ENCODE peak calls at places on chromosomes 5 and 9, in eight cellular contexts. One of them, this sample, is unnamed.
A peak's percentile ranks its signal among the peaks of the same experiment; 100 is the strongest.

GRCh38 chr9:135296783-135297715 is 182.5 kb upstream of the PPP1R26 start:
- DNase-seq in central memory CD4-positive, alpha-beta T cell: no peak
- DNase-seq in stimulated activated CD8-positive, alpha-beta memory T cell treated with anti-CD3 and anti-CD28 coated beads, Interleukin-7, amount 100 ng/mL, for 1 hour: no peak
- DNase-seq in bronchial epithelial cell: no peak
- DNase-seq in hypothalamus: no peak
- DNase-seq in activated CD8-positive, alpha-beta memory T cell treated with anti-CD3 and anti-CD28 coated beads, Interleukin-2, amount 50 U/mL, for 4 hours: no peak
- DNase-seq in Caki2: no peak
- DNase-seq in HuH-7: no peak
- DNase-seq in this sample: no peak

GRCh38 chr5:169954786-169955185 is 25.5 kb downstream of the INSYN2B start:
- DNase-seq in bronchial epithelial cell: no peak
- DNase-seq in HuH-7: no peak
- DNase-seq in Caki2: no peak
- DNase-seq in activated CD8-positive, alpha-beta memory T cell treated with anti-CD3 and anti-CD28 coated beads, Interleukin-2, amount 50 U/mL, for 4 hours: no peak
- DNase-seq in stimulated activated CD8-positive, alpha-beta memory T cell treated with anti-CD3 and anti-CD28 coated beads, Interleukin-7, amount 100 ng/mL, for 1 hour: no peak
- DNase-seq in hypothalamus: no peak
- DNase-seq in central memory CD4-positive, alpha-beta T cell: no peak
- DNase-seq in this sample: no peak

GRCh38 chr9:137421838-137422667 is 909 bp downstream of the EXD3 start:
- DNase-seq in activated CD8-positive, alpha-beta memory T cell treated with anti-CD3 and anti-CD28 coated beads, Interleukin-2, amount 50 U/mL, for 4 hours: no peak
- DNase-seq in bronchial epithelial cell: no peak
- DNase-seq in HuH-7: no peak
- DNase-seq in central memory CD4-positive, alpha-beta T cell: no peak
- DNase-seq in Caki2: no peak
- DNase-seq in hypothalamus: no peak
- DNase-seq in stimulated activated CD8-positive, alpha-beta memory T cell treated with anti-CD3 and anti-CD28 coated beads, Interleukin-7, amount 100 ng/mL, for 1 hour: no peak
- DNase-seq in this sample: no peak

GRCh38 chr9:98081477-98082219 is 25.1 kb downstream of the NANS start:
- DNase-seq in stimulated activated CD8-positive, alpha-beta memory T cell treated with anti-CD3 and anti-CD28 coated beads, Interleukin-7, amount 100 ng/mL, for 1 hour: no peak
- DNase-seq in activated CD8-positive, alpha-beta memory T cell treated with anti-CD3 and anti-CD28 coated beads, Interleukin-2, amount 50 U/mL, for 4 hours: peak; percentile 45
- DNase-seq in Caki2: no peak
- DNase-seq in HuH-7: no peak
- DNase-seq in hypothalamus: no peak
- DNase-seq in central memory CD4-positive, alpha-beta T cell: no peak
- DNase-seq in bronchial epithelial cell: peak; percentile 84
- DNase-seq in this sample: no peak

GRCh38 chr5:1001406-1002270 is 7.0 kb upstream of the NKD2 start:
- DNase-seq in activated CD8-positive, alpha-beta memory T cell treated with anti-CD3 and anti-CD28 coated beads, Interleukin-2, amount 50 U/mL, for 4 hours: no peak
- DNase-seq in HuH-7: no peak
- DNase-seq in stimulated activated CD8-positive, alpha-beta memory T cell treated with anti-CD3 and anti-CD28 coated beads, Interleukin-7, amount 100 ng/mL, for 1 hour: no peak
- DNase-seq in hypothalamus: no peak
- DNase-seq in central memory CD4-positive, alpha-beta T cell: no peak
- DNase-seq in bronchial epithelial cell: no peak
- DNase-seq in Caki2: no peak
- DNase-seq in this sample: no peak

GRCh38 chr9:5543875-5544702 is 33.8 kb downstream of the PDCD1LG2 start:
- DNase-seq in Caki2: no peak
- DNase-seq in bronchial epithelial cell: no peak
- DNase-seq in HuH-7: no peak
- DNase-seq in central memory CD4-positive, alpha-beta T cell: no peak
- DNase-seq in activated CD8-positive, alpha-beta memory T cell treated with anti-CD3 and anti-CD28 coated beads, Interleukin-2, amount 50 U/mL, for 4 hours: no peak
- DNase-seq in hypothalamus: no peak
- DNase-seq in stimulated activated CD8-positive, alpha-beta memory T cell treated with anti-CD3 and anti-CD28 coated beads, Interleukin-7, amount 100 ng/mL, for 1 hour: no peak
- DNase-seq in this sample: no peak

GRCh38 chr9:114852050-114852594 is 46.3 kb upstream of the TNFSF15 start:
- DNase-seq in central memory CD4-positive, alpha-beta T cell: no peak
- DNase-seq in Caki2: no peak
- DNase-seq in HuH-7: no peak
- DNase-seq in hypothalamus: no peak
- DNase-seq in stimulated activated CD8-positive, alpha-beta memory T cell treated with anti-CD3 and anti-CD28 coated beads, Interleukin-7, amount 100 ng/mL, for 1 hour: no peak
- DNase-seq in bronchial epithelial cell: peak; percentile 33
- DNase-seq in activated CD8-positive, alpha-beta memory T cell treated with anti-CD3 and anti-CD28 coated beads, Interleukin-2, amount 50 U/mL, for 4 hours: no peak
- DNase-seq in this sample: no peak

GRCh38 chr5:180047667-180048066 is 23.9 kb downstream of the RNF130 start:
- DNase-seq in bronchial epithelial cell: no peak
- DNase-seq in activated CD8-positive, alpha-beta memory T cell treated with anti-CD3 and anti-CD28 coated beads, Interleukin-2, amount 50 U/mL, for 4 hours: no peak
- DNase-seq in hypothalamus: no peak
- DNase-seq in HuH-7: no peak
- DNase-seq in stimulated activated CD8-positive, alpha-beta memory T cell treated with anti-CD3 and anti-CD28 coated beads, Interleukin-7, amount 100 ng/mL, for 1 hour: no peak
- DNase-seq in Caki2: no peak
- DNase-seq in central memory CD4-positive, alpha-beta T cell: no peak
- DNase-seq in this sample: no peak

GRCh38 chr9:91416086-91416712 is 7.4 kb downstream of the NFIL3 start:
- DNase-seq in Caki2: peak; percentile 41
- DNase-seq in bronchial epithelial cell: peak; percentile 97
- DNase-seq in central memory CD4-positive, alpha-beta T cell: no peak
- DNase-seq in activated CD8-positive, alpha-beta memory T cell treated with anti-CD3 and anti-CD28 coated beads, Interleukin-2, amount 50 U/mL, for 4 hours: no peak
- DNase-seq in HuH-7: no peak
- DNase-seq in hypothalamus: no peak
- DNase-seq in stimulated activated CD8-positive, alpha-beta memory T cell treated with anti-CD3 and anti-CD28 coated beads, Interleukin-7, amount 100 ng/mL, for 1 hour: no peak
- DNase-seq in this sample: no peak

GRCh38 chr5:119393746-119394145 is 37.9 kb downstream of the TNFAIP8 start:
- DNase-seq in stimulated activated CD8-positive, alpha-beta memory T cell treated with anti-CD3 and anti-CD28 coated beads, Interleukin-7, amount 100 ng/mL, for 1 hour: no peak
- DNase-seq in Caki2: no peak
- DNase-seq in central memory CD4-positive, alpha-beta T cell: no peak
- DNase-seq in activated CD8-positive, alpha-beta memory T cell treated with anti-CD3 and anti-CD28 coated beads, Interleukin-2, amount 50 U/mL, for 4 hours: no peak
- DNase-seq in bronchial epithelial cell: peak; percentile 72
- DNase-seq in hypothalamus: no peak
- DNase-seq in HuH-7: no peak
- DNase-seq in this sample: no peak

GRCh38 chr5:118862596-118862995 is 125.8 kb downstream of the DTWD2 start:
- DNase-seq in central memory CD4-positive, alpha-beta T cell: no peak
- DNase-seq in stimulated activated CD8-positive, alpha-beta memory T cell treated with anti-CD3 and anti-CD28 coated beads, Interleukin-7, amount 100 ng/mL, for 1 hour: no peak
- DNase-seq in hypothalamus: no peak
- DNase-seq in Caki2: no peak
- DNase-seq in bronchial epithelial cell: peak; percentile 86
- DNase-seq in HuH-7: no peak
- DNase-seq in activated CD8-positive, alpha-beta memory T cell treated with anti-CD3 and anti-CD28 coated beads, Interleukin-2, amount 50 U/mL, for 4 hours: no peak
- DNase-seq in this sample: no peak

GRCh38 chr9:107486674-107487520 is 2.7 kb downstream of the KLF4 start:
- DNase-seq in HuH-7: no peak
- DNase-seq in central memory CD4-positive, alpha-beta T cell: no peak
- DNase-seq in bronchial epithelial cell: no peak
- DNase-seq in hypothalamus: no peak
- DNase-seq in Caki2: no peak
- DNase-seq in stimulated activated CD8-positive, alpha-beta memory T cell treated with anti-CD3 and anti-CD28 coated beads, Interleukin-7, amount 100 ng/mL, for 1 hour: no peak
- DNase-seq in activated CD8-positive, alpha-beta memory T cell treated with anti-CD3 and anti-CD28 coated beads, Interleukin-2, amount 50 U/mL, for 4 hours: no peak
- DNase-seq in this sample: no peak

GRCh38 chr9:132743886-132744544 is 73.8 kb downstream of the GTF3C4 start:
- DNase-seq in activated CD8-positive, alpha-beta memory T cell treated with anti-CD3 and anti-CD28 coated beads, Interleukin-2, amount 50 U/mL, for 4 hours: no peak
- DNase-seq in stimulated activated CD8-positive, alpha-beta memory T cell treated with anti-CD3 and anti-CD28 coated beads, Interleukin-7, amount 100 ng/mL, for 1 hour: no peak
- DNase-seq in bronchial epithelial cell: no peak
- DNase-seq in HuH-7: no peak
- DNase-seq in hypothalamus: no peak
- DNase-seq in central memory CD4-positive, alpha-beta T cell: no peak
- DNase-seq in Caki2: no peak
- DNase-seq in this sample: no peak

GRCh38 chr5:54785729-54786548 is 199.5 kb downstream of the ESM1 start:
- DNase-seq in stimulated activated CD8-positive, alpha-beta memory T cell treated with anti-CD3 and anti-CD28 coated beads, Interleukin-7, amount 100 ng/mL, for 1 hour: no peak
- DNase-seq in HuH-7: peak; percentile 4
- DNase-seq in Caki2: no peak
- DNase-seq in bronchial epithelial cell: no peak
- DNase-seq in activated CD8-positive, alpha-beta memory T cell treated with anti-CD3 and anti-CD28 coated beads, Interleukin-2, amount 50 U/mL, for 4 hours: no peak
- DNase-seq in central memory CD4-positive, alpha-beta T cell: no peak
- DNase-seq in hypothalamus: peak; percentile 37
- DNase-seq in this sample: no peak

GRCh38 chr5:172658869-172659513 is 17.9 kb downstream of the NEURL1B start:
- DNase-seq in central memory CD4-positive, alpha-beta T cell: no peak
- DNase-seq in stimulated activated CD8-positive, alpha-beta memory T cell treated with anti-CD3 and anti-CD28 coated beads, Interleukin-7, amount 100 ng/mL, for 1 hour: no peak
- DNase-seq in HuH-7: no peak
- DNase-seq in activated CD8-positive, alpha-beta memory T cell treated with anti-CD3 and anti-CD28 coated beads, Interleukin-2, amount 50 U/mL, for 4 hours: no peak
- DNase-seq in hypothalamus: no peak
- DNase-seq in Caki2: no peak
- DNase-seq in bronchial epithelial cell: peak; percentile 30
- DNase-seq in this sample: no peak

GRCh38 chr9:77440057-77440456 is 208.1 kb downstream of the GNA14 start:
- DNase-seq in central memory CD4-positive, alpha-beta T cell: no peak
- DNase-seq in activated CD8-positive, alpha-beta memory T cell treated with anti-CD3 and anti-CD28 coated beads, Interleukin-2, amount 50 U/mL, for 4 hours: no peak
- DNase-seq in hypothalamus: no peak
- DNase-seq in HuH-7: no peak
- DNase-seq in Caki2: no peak
- DNase-seq in bronchial epithelial cell: no peak
- DNase-seq in stimulated activated CD8-positive, alpha-beta memory T cell treated with anti-CD3 and anti-CD28 coated beads, Interleukin-7, amount 100 ng/mL, for 1 hour: no peak
- DNase-seq in this sample: no peak

GRCh38 chr9:3398232-3398648 is 127.6 kb downstream of the RFX3 start:
- DNase-seq in Caki2: no peak
- DNase-seq in stimulated activated CD8-positive, alpha-beta memory T cell treated with anti-CD3 and anti-CD28 coated beads, Interleukin-7, amount 100 ng/mL, for 1 hour: no peak
- DNase-seq in activated CD8-positive, alpha-beta memory T cell treated with anti-CD3 and anti-CD28 coated beads, Interleukin-2, amount 50 U/mL, for 4 hours: no peak
- DNase-seq in central memory CD4-positive, alpha-beta T cell: peak; percentile 30
- DNase-seq in bronchial epithelial cell: no peak
- DNase-seq in HuH-7: no peak
- DNase-seq in hypothalamus: no peak
- DNase-seq in this sample: no peak

GRCh38 chr9:86275962-86276361 is 6.4 kb downstream of the ISCA1 start:
- DNase-seq in activated CD8-positive, alpha-beta memory T cell treated with anti-CD3 and anti-CD28 coated beads, Interleukin-2, amount 50 U/mL, for 4 hours: no peak
- DNase-seq in HuH-7: no peak
- DNase-seq in bronchial epithelial cell: no peak
- DNase-seq in hypothalamus: no peak
- DNase-seq in Caki2: no peak
- DNase-seq in stimulated activated CD8-positive, alpha-beta memory T cell treated with anti-CD3 and anti-CD28 coated beads, Interleukin-7, amount 100 ng/mL, for 1 hour: no peak
- DNase-seq in central memory CD4-positive, alpha-beta T cell: no peak
- DNase-seq in this sample: no peak

GRCh38 chr5:124176692-124177091 is 569.7 kb downstream of the ZNF608 start:
- DNase-seq in bronchial epithelial cell: no peak
- DNase-seq in activated CD8-positive, alpha-beta memory T cell treated with anti-CD3 and anti-CD28 coated beads, Interleukin-2, amount 50 U/mL, for 4 hours: no peak
- DNase-seq in Caki2: no peak
- DNase-seq in hypothalamus: no peak
- DNase-seq in stimulated activated CD8-positive, alpha-beta memory T cell treated with anti-CD3 and anti-CD28 coated beads, Interleukin-7, amount 100 ng/mL, for 1 hour: no peak
- DNase-seq in central memory CD4-positive, alpha-beta T cell: no peak
- DNase-seq in HuH-7: no peak
- DNase-seq in this sample: no peak

GRCh38 chr5:32600057-32600622 is 14.8 kb downstream of the SUB1 start:
- DNase-seq in stimulated activated CD8-positive, alpha-beta memory T cell treated with anti-CD3 and anti-CD28 coated beads, Interleukin-7, amount 100 ng/mL, for 1 hour: no peak
- DNase-seq in activated CD8-positive, alpha-beta memory T cell treated with anti-CD3 and anti-CD28 coated beads, Interleukin-2, amount 50 U/mL, for 4 hours: no peak
- DNase-seq in central memory CD4-positive, alpha-beta T cell: no peak
- DNase-seq in hypothalamus: no peak
- DNase-seq in Caki2: no peak
- DNase-seq in HuH-7: no peak
- DNase-seq in bronchial epithelial cell: peak; percentile 63
- DNase-seq in this sample: no peak

GRCh38 chr5:91885291-91886265 is 502.5 kb upstream of the ARRDC3 start:
- DNase-seq in activated CD8-positive, alpha-beta memory T cell treated with anti-CD3 and anti-CD28 coated beads, Interleukin-2, amount 50 U/mL, for 4 hours: no peak
- DNase-seq in Caki2: peak; percentile 87
- DNase-seq in hypothalamus: no peak
- DNase-seq in bronchial epithelial cell: no peak
- DNase-seq in HuH-7: no peak
- DNase-seq in stimulated activated CD8-positive, alpha-beta memory T cell treated with anti-CD3 and anti-CD28 coated beads, Interleukin-7, amount 100 ng/mL, for 1 hour: no peak
- DNase-seq in central memory CD4-positive, alpha-beta T cell: no peak
- DNase-seq in this sample: no peak

GRCh38 chr5:75640826-75641225 is 29.6 kb downstream of the ANKDD1B start:
- DNase-seq in central memory CD4-positive, alpha-beta T cell: no peak
- DNase-seq in bronchial epithelial cell: no peak
- DNase-seq in hypothalamus: no peak
- DNase-seq in stimulated activated CD8-positive, alpha-beta memory T cell treated with anti-CD3 and anti-CD28 coated beads, Interleukin-7, amount 100 ng/mL, for 1 hour: no peak
- DNase-seq in Caki2: no peak
- DNase-seq in activated CD8-positive, alpha-beta memory T cell treated with anti-CD3 and anti-CD28 coated beads, Interleukin-2, amount 50 U/mL, for 4 hours: no peak
- DNase-seq in HuH-7: no peak
- DNase-seq in this sample: no peak

GRCh38 chr5:77354454-77354853 is 137.7 kb downstream of the WDR41 start:
- DNase-seq in central memory CD4-positive, alpha-beta T cell: no peak
- DNase-seq in activated CD8-positive, alpha-beta memory T cell treated with anti-CD3 and anti-CD28 coated beads, Interleukin-2, amount 50 U/mL, for 4 hours: no peak
- DNase-seq in hypothalamus: no peak
- DNase-seq in HuH-7: no peak
- DNase-seq in Caki2: no peak
- DNase-seq in bronchial epithelial cell: no peak
- DNase-seq in stimulated activated CD8-positive, alpha-beta memory T cell treated with anti-CD3 and anti-CD28 coated beads, Interleukin-7, amount 100 ng/mL, for 1 hour: no peak
- DNase-seq in this sample: no peak

GRCh38 chr5:150203832-150204587 is 14.1 kb downstream of the SLC6A7 start:
- DNase-seq in bronchial epithelial cell: no peak
- DNase-seq in HuH-7: no peak
- DNase-seq in Caki2: no peak
- DNase-seq in stimulated activated CD8-positive, alpha-beta memory T cell treated with anti-CD3 and anti-CD28 coated beads, Interleukin-7, amount 100 ng/mL, for 1 hour: no peak
- DNase-seq in activated CD8-positive, alpha-beta memory T cell treated with anti-CD3 and anti-CD28 coated beads, Interleukin-2, amount 50 U/mL, for 4 hours: no peak
- DNase-seq in central memory CD4-positive, alpha-beta T cell: no peak
- DNase-seq in hypothalamus: no peak
- DNase-seq in this sample: no peak

GRCh38 chr9:119801311-119801710 is 432.1 kb upstream of the BRINP1 start:
- DNase-seq in hypothalamus: no peak
- DNase-seq in HuH-7: no peak
- DNase-seq in central memory CD4-positive, alpha-beta T cell: no peak
- DNase-seq in stimulated activated CD8-positive, alpha-beta memory T cell treated with anti-CD3 and anti-CD28 coated beads, Interleukin-7, amount 100 ng/mL, for 1 hour: no peak
- DNase-seq in bronchial epithelial cell: no peak
- DNase-seq in Caki2: no peak
- DNase-seq in activated CD8-positive, alpha-beta memory T cell treated with anti-CD3 and anti-CD28 coated beads, Interleukin-2, amount 50 U/mL, for 4 hours: no peak
- DNase-seq in this sample: no peak

GRCh38 chr9:90466481-90466880 is 176.1 kb downstream of the DIRAS2 start:
- DNase-seq in HuH-7: no peak
- DNase-seq in activated CD8-positive, alpha-beta memory T cell treated with anti-CD3 and anti-CD28 coated beads, Interleukin-2, amount 50 U/mL, for 4 hours: no peak
- DNase-seq in bronchial epithelial cell: no peak
- DNase-seq in central memory CD4-positive, alpha-beta T cell: no peak
- DNase-seq in hypothalamus: no peak
- DNase-seq in stimulated activated CD8-positive, alpha-beta memory T cell treated with anti-CD3 and anti-CD28 coated beads, Interleukin-7, amount 100 ng/mL, for 1 hour: no peak
- DNase-seq in Caki2: no peak
- DNase-seq in this sample: no peak

GRCh38 chr5:166509085-166509484 is 1782.4 kb upstream of the WWC1 start:
- DNase-seq in Caki2: peak; percentile 23
- DNase-seq in bronchial epithelial cell: no peak
- DNase-seq in hypothalamus: no peak
- DNase-seq in activated CD8-positive, alpha-beta memory T cell treated with anti-CD3 and anti-CD28 coated beads, Interleukin-2, amount 50 U/mL, for 4 hours: no peak
- DNase-seq in central memory CD4-positive, alpha-beta T cell: no peak
- DNase-seq in HuH-7: peak; percentile 17
- DNase-seq in stimulated activated CD8-positive, alpha-beta memory T cell treated with anti-CD3 and anti-CD28 coated beads, Interleukin-7, amount 100 ng/mL, for 1 hour: no peak
- DNase-seq in this sample: no peak

GRCh38 chr9:113352411-113352810 is 3.1 kb downstream of the BSPRY start:
- DNase-seq in hypothalamus: no peak
- DNase-seq in bronchial epithelial cell: peak; percentile 72
- DNase-seq in HuH-7: no peak
- DNase-seq in activated CD8-positive, alpha-beta memory T cell treated with anti-CD3 and anti-CD28 coated beads, Interleukin-2, amount 50 U/mL, for 4 hours: no peak
- DNase-seq in stimulated activated CD8-positive, alpha-beta memory T cell treated with anti-CD3 and anti-CD28 coated beads, Interleukin-7, amount 100 ng/mL, for 1 hour: no peak
- DNase-seq in Caki2: peak; percentile 25
- DNase-seq in central memory CD4-positive, alpha-beta T cell: no peak
- DNase-seq in this sample: no peak

GRCh38 chr9:21833090-21833801 is 30.8 kb downstream of the MTAP start:
- DNase-seq in stimulated activated CD8-positive, alpha-beta memory T cell treated with anti-CD3 and anti-CD28 coated beads, Interleukin-7, amount 100 ng/mL, for 1 hour: no peak
- DNase-seq in bronchial epithelial cell: peak; percentile 98
- DNase-seq in activated CD8-positive, alpha-beta memory T cell treated with anti-CD3 and anti-CD28 coated beads, Interleukin-2, amount 50 U/mL, for 4 hours: no peak
- DNase-seq in HuH-7: no peak
- DNase-seq in central memory CD4-positive, alpha-beta T cell: no peak
- DNase-seq in Caki2: no peak
- DNase-seq in hypothalamus: no peak
- DNase-seq in this sample: no peak

GRCh38 chr9:90420211-90420610 is 222.4 kb downstream of the DIRAS2 start:
- DNase-seq in activated CD8-positive, alpha-beta memory T cell treated with anti-CD3 and anti-CD28 coated beads, Interleukin-2, amount 50 U/mL, for 4 hours: no peak
- DNase-seq in Caki2: no peak
- DNase-seq in hypothalamus: no peak
- DNase-seq in bronchial epithelial cell: no peak
- DNase-seq in HuH-7: no peak
- DNase-seq in stimulated activated CD8-positive, alpha-beta memory T cell treated with anti-CD3 and anti-CD28 coated beads, Interleukin-7, amount 100 ng/mL, for 1 hour: no peak
- DNase-seq in central memory CD4-positive, alpha-beta T cell: no peak
- DNase-seq in this sample: no peak

GRCh38 chr5:163459465-163459887 is 426 bp downstream of the NUDCD2 start:
- DNase-seq in HuH-7: no peak
- DNase-seq in central memory CD4-positive, alpha-beta T cell: no peak
- DNase-seq in hypothalamus: no peak
- DNase-seq in stimulated activated CD8-positive, alpha-beta memory T cell treated with anti-CD3 and anti-CD28 coated beads, Interleukin-7, amount 100 ng/mL, for 1 hour: no peak
- DNase-seq in bronchial epithelial cell: peak; percentile 23
- DNase-seq in Caki2: no peak
- DNase-seq in activated CD8-positive, alpha-beta memory T cell treated with anti-CD3 and anti-CD28 coated beads, Interleukin-2, amount 50 U/mL, for 4 hours: no peak
- DNase-seq in this sample: peak; percentile 61

GRCh38 chr5:139689631-139690384 is 41.7 kb downstream of the CXXC5 start:
- DNase-seq in bronchial epithelial cell: no peak
- DNase-seq in HuH-7: no peak
- DNase-seq in activated CD8-positive, alpha-beta memory T cell treated with anti-CD3 and anti-CD28 coated beads, Interleukin-2, amount 50 U/mL, for 4 hours: no peak
- DNase-seq in central memory CD4-positive, alpha-beta T cell: no peak
- DNase-seq in Caki2: peak; percentile 28
- DNase-seq in hypothalamus: no peak
- DNase-seq in stimulated activated CD8-positive, alpha-beta memory T cell treated with anti-CD3 and anti-CD28 coated beads, Interleukin-7, amount 100 ng/mL, for 1 hour: no peak
- DNase-seq in this sample: no peak

GRCh38 chr9:38358390-38359296 is 33.9 kb upstream of the ALDH1B1 start:
- DNase-seq in hypothalamus: no peak
- DNase-seq in bronchial epithelial cell: no peak
- DNase-seq in activated CD8-positive, alpha-beta memory T cell treated with anti-CD3 and anti-CD28 coated beads, Interleukin-2, amount 50 U/mL, for 4 hours: no peak
- DNase-seq in HuH-7: no peak
- DNase-seq in stimulated activated CD8-positive, alpha-beta memory T cell treated with anti-CD3 and anti-CD28 coated beads, Interleukin-7, amount 100 ng/mL, for 1 hour: no peak
- DNase-seq in Caki2: peak; percentile 74
- DNase-seq in central memory CD4-positive, alpha-beta T cell: no peak
- DNase-seq in this sample: no peak

GRCh38 chr9:36948051-36948450 is 86.0 kb downstream of the PAX5 start:
- DNase-seq in stimulated activated CD8-positive, alpha-beta memory T cell treated with anti-CD3 and anti-CD28 coated beads, Interleukin-7, amount 100 ng/mL, for 1 hour: no peak
- DNase-seq in bronchial epithelial cell: no peak
- DNase-seq in central memory CD4-positive, alpha-beta T cell: no peak
- DNase-seq in activated CD8-positive, alpha-beta memory T cell treated with anti-CD3 and anti-CD28 coated beads, Interleukin-2, amount 50 U/mL, for 4 hours: no peak
- DNase-seq in hypothalamus: no peak
- DNase-seq in HuH-7: no peak
- DNase-seq in Caki2: no peak
- DNase-seq in this sample: no peak